ENCODE peak calls at places on chromosomes 6 and 20, in four cellular contexts. U is HepG2, X is A549, D is K562. W is an unnamed sample.

GRCh38 chr6:56314683-56315523 is 67.5 kb upstream of the COL21A1 start:
- DNase-seq in D (peak), U (peak), X (peak), W (peak)

GRCh38 chr20:1945134-1945618 is 48.7 kb downstream of the PDYN start:
- DNase-seq in D (no peak), U (no peak), X (no peak), W (no peak)

GRCh38 chr6:116405147-116405546 is 34.4 kb downstream of the DSE start:
- DNase-seq in D (no peak), U (no peak), X (no peak), W (no peak)

GRCh38 chr6:134502614-134503541 is 185.0 kb upstream of the SGK1 start:
- DNase-seq in U (no peak), X (no peak), D (no peak), W (no peak)

GRCh38 chr6:41939091-41939847 is 2.3 kb downstream of the CCND3 start:
- DNase-seq in X (no peak), U (no peak), D (peak), W (peak)

GRCh38 chr6:14035448-14035847 is 82.1 kb upstream of the CD83 start:
- DNase-seq in U (no peak), D (no peak), X (peak), W (peak)

GRCh38 chr6:75759207-75759606 is 10.2 kb downstream of the MYO6 start:
- DNase-seq in U (no peak), X (no peak), D (no peak), W (no peak)

GRCh38 chr6:142938510-142938909 is 6.5 kb downstream of the HIVEP2 start:
- DNase-seq in D (no peak), X (no peak), U (no peak), W (no peak)

GRCh38 chr6:73710470-73710869 is 14.5 kb downstream of the CD109 start:
- DNase-seq in U (peak), D (peak), X (peak), W (no peak)

GRCh38 chr20:39516964-39517363 is 554.8 kb downstream of the DHX35 start:
- DNase-seq in X (no peak), U (no peak), D (no peak), W (no peak)

GRCh38 chr6:165552248-165552736 is 110.7 kb downstream of the PDE10A start:
- DNase-seq in D (no peak), U (no peak), X (peak), W (no peak)

GRCh38 chr6:129709451-129709908 is 497 bp downstream of the ARHGAP18 start:
- DNase-seq in X (no peak), D (no peak), U (no peak), W (no peak)

GRCh38 chr6:157268835-157269234 is 54.5 kb downstream of the TMEM242 start:
- DNase-seq in D (no peak), X (no peak), U (no peak), W (no peak)

GRCh38 chr6:119986934-119987549 is 637.5 kb upstream of the MAN1A1 start:
- DNase-seq in D (peak), U (peak), X (peak), W (no peak)

GRCh38 chr20:41318271-41318649 is 729 bp upstream of the ZHX3 start:
- DNase-seq in U (peak), X (no peak), D (no peak), W (no peak)

DNA sequence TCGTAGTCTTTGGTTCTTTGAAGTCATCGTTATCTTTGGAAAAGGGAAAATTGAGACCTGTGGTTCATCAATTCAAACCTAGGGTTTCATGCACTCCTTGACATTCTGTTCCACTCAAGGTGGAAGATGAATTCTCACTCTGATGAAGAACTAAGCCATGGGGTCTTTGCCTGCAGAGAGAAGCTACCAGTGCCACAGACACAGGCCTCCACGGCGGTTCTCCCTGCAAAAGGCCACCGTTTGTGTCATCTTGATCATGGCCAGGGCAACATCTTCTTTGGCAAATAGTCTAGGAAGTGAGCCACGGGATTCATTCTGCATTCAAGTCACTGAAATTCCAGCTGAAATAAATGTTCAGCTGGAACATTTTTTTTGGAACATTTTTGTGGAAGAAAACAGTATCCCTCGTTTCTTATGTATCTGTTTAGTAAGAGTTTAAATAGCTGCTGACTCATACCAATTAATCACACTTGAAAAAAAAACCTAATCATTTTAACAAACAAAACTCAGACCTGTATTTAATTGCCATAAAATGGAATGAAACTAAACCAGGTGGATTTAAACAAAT is 206.0 kb upstream of the FOXQ1 start:
- DNase-seq in D (no peak), X (no peak), U (no peak), W (no peak)
- TF ChIP-seq USF2 in D (no peak), X (no peak), U (no peak), W (no peak)

GRCh38 chr6:107080036-107080435 is 35.3 kb downstream of the BEND3 start:
- DNase-seq in U (peak), D (no peak), X (peak), W (peak)
- TF ChIP-seq HMGXB4 in U (no peak), D (no peak), X (no peak), W (no peak)

GRCh38 chr6:150783818-150784217 is 81.7 kb upstream of the MTHFD1L start:
- DNase-seq in U (no peak), X (no peak), D (no peak), W (no peak)
- TF ChIP-seq USF2 in U (no peak), X (no peak), D (no peak), W (no peak)

GRCh38 chr20:34437330-34437986 is 74.4 kb downstream of the ITCH start:
- DNase-seq in X (no peak), U (no peak), D (no peak), W (no peak)
- TF ChIP-seq HMGXB4 in X (no peak), U (no peak), D (no peak), W (no peak)

GRCh38 chr20:32674362-32674789 is 635 bp upstream of the C20orf203 start:
- DNase-seq in D (peak), X (peak), U (peak), W (peak)
- TF ChIP-seq USF2 in D (no peak), X (no peak), U (no peak), W (no peak)

W was measured in WTC11.